ENCODE peak calls at places on chromosomes 13 and 19, in four cellular contexts. U is SK-N-SH, J is HepG2, Y is H1. V is an unnamed sample.

GRCh38 chr19:42596391-42597071 is 1.8 kb upstream of the CEACAM8 start:
- DNase-seq in U (peak), J (no peak), Y (peak), V (peak)

GRCh38 chr13:73273737-73274136 is 214.9 kb downstream of the KLF5 start:
- DNase-seq in Y (no peak), U (no peak), J (no peak), V (no peak)

GRCh38 chr19:57611113-57611512 is 2.9 kb upstream of the ZNF134 start:
- DNase-seq in U (no peak), Y (no peak), J (no peak), V (no peak)

GRCh38 chr13:110173247-110173818 is 133.6 kb downstream of the COL4A1 start:
- DNase-seq in U (no peak), J (no peak), Y (no peak), V (no peak)

GRCh38 chr13:28179974-28180373 is 41.6 kb downstream of the PAN3 start:
- DNase-seq in J (no peak), Y (no peak), U (no peak), V (no peak)

GRCh38 chr13:46388846-46389245 is 1.8 kb upstream of the RUBCNL start:
- DNase-seq in U (no peak), Y (no peak), J (no peak), V (no peak)

GRCh38 chr19:45103625-45104319 is 10.8 kb downstream of the PPP1R37 start:
- DNase-seq in U (no peak), Y (no peak), J (peak), V (no peak)

GRCh38 chr13:71378992-71379905 is 487.8 kb downstream of the DACH1 start:
- DNase-seq in Y (no peak), U (no peak), J (no peak), V (no peak)

GRCh38 chr13:31069808-31070544 is 91.7 kb downstream of the HSPH1 start:
- DNase-seq in J (no peak), Y (no peak), U (no peak), V (no peak)

GRCh38 chr13:106156468-106156867 is 379.0 kb downstream of the EFNB2 start:
- DNase-seq in Y (no peak), U (no peak), J (no peak), V (no peak)

GRCh38 chr19:50779504-50780457 is 9.5 kb downstream of the GPR32 start:
- DNase-seq in J (no peak), Y (no peak), U (no peak), V (no peak)

GRCh38 chr13:109712187-109712601 is 74.2 kb downstream of the IRS2 start:
- DNase-seq in U (no peak), J (no peak), Y (no peak), V (no peak)

GRCh38 chr13:78319101-78319627 is 284.2 kb downstream of the POU4F1 start:
- DNase-seq in J (peak), U (peak), Y (no peak), V (no peak)

GRCh38 chr19:33778089-33778791 is 18.4 kb upstream of the KCTD15 start:
- DNase-seq in U (peak), J (peak), Y (peak), V (peak)

GRCh38 chr13:60986301-60986700 is 429.3 kb downstream of the PCDH20 start:
- DNase-seq in U (no peak), Y (no peak), J (no peak), V (no peak)

GRCh38 chr13:60990032-60990733 is 425.5 kb downstream of the PCDH20 start:
- DNase-seq in J (peak), U (no peak), Y (peak), V (no peak)
- TF ChIP-seq TAF1 in J (no peak), U (no peak), Y (no peak), V (no peak)

DNA sequence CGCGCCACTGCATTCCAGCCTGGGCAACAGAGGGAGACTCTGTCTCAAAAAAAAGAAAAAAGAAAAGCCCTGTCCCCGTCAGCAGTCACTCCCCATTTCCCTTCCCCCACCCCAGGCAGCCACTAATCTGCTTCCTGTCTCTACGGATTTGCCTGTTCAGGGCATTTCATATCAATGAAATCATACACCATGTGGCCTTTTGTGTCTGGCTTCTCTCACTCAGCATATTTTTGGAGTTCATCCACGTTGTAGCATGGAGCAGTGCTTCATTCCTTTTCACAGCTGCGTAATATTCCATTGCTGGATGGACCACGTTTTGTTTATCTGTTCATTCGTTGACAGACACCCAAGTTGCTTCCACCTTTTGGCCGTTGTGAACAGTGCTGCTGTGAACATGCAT is 36.1 kb upstream of the KLF2 start:
- DNase-seq in Y (no peak), U (no peak), J (no peak), V (no peak)
- TF ChIP-seq TAF1 in Y (no peak), U (no peak), J (no peak), V (no peak)

GRCh38 chr13:34627499-34627898 is 314.6 kb upstream of the NBEA start:
- DNase-seq in Y (no peak), U (no peak), J (no peak), V (no peak)
- TF ChIP-seq TAF1 in Y (no peak), U (no peak), J (no peak), V (no peak)

GRCh38 chr13:114229486-114229885 is 5.2 kb upstream of the CDC16 start:
- DNase-seq in J (no peak), U (no peak), Y (no peak), V (no peak)
- TF ChIP-seq TAF1 in J (no peak), U (no peak), Y (no peak), V (no peak)

GRCh38 chr13:34155931-34156607 is 338.1 kb downstream of the RFC3 start:
- DNase-seq in J (no peak), Y (no peak), U (no peak), V (no peak)

GRCh38 chr13:34152996-34153395 is 335.0 kb downstream of the RFC3 start:
- DNase-seq in U (no peak), J (no peak), Y (no peak), V (no peak)

GRCh38 chr13:34153428-34154180 is 335.7 kb downstream of the RFC3 start:
- DNase-seq in J (no peak), Y (no peak), U (no peak), V (no peak)

GRCh38 chr13:34159946-34160345 is 342.0 kb downstream of the RFC3 start:
- DNase-seq in Y (no peak), U (no peak), J (no peak), V (no peak)

DNA sequence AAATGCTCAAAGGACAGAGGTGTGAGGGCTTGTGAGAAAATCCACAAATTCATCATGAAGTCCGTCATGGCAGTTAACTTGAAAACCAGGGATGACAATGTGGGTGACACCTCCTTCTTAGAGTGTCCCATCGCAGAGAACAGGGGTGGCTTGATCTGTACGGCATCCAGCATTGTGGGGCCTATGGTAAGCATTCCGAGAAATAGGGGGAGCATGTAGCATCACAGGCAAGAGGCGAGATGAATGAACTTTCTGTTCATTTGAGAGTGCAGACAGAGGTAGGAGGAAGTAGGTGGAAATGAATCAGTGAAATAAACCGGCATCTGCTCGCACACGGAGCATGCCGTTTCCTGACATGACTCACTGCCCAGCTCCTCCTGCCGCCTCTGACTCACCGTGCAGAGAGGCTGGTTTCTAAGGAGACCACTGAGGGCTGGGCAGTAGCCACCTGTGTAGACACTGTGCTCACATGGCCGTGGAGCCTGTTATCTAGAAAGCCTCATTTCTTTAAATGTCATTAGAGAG is 339.0 kb downstream of the RFC3 start:
- DNase-seq in Y (no peak), U (no peak), J (peak), V (peak)
- TF ChIP-seq TAF1 in Y (no peak), U (peak), J (no peak), V (no peak)

GRCh38 chr19:1417681-1418493 is 10.5 kb downstream of the DAZAP1 start:
- DNase-seq in J (no peak), Y (no peak), U (no peak), V (no peak)
- TF ChIP-seq TAF1 in J (no peak), Y (no peak), U (no peak), V (no peak)

DNA sequence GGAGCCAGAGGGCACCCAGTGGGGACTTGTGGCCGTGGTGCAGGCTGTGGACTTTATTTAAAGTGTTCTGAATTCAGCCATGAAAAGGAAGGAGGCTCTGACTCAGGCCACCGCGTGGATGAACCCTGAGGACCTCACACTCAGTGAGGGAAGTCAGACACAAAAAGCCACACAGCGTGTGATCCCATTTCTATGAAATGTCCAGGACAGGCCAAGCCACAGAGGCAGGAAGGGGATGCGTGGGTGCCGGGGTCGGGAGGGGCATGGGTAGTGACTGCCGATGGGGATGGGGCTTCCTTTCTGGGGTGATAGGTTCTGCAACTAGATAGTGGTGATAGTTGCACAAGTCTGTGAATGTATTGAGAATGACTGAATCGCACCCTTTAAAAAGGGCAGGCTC is 8.7 kb upstream of the ZBTB7A start:
- DNase-seq in U (no peak), J (no peak), Y (no peak), V (no peak)
- TF ChIP-seq TAF1 in U (no peak), J (no peak), Y (no peak), V (no peak)

GRCh38 chr19:53898680-53899341 is 10.3 kb upstream of the CACNG7 start:
- DNase-seq in J (no peak), U (peak), Y (peak), V (no peak)

GRCh38 chr19:53898166-53898565 is 10.9 kb upstream of the CACNG7 start:
- DNase-seq in U (no peak), J (no peak), Y (no peak), V (no peak)

GRCh38 chr19:53894736-53895135 is 12.7 kb downstream of the PRKCG start:
- DNase-seq in U (no peak), Y (no peak), J (no peak), V (no peak)

GRCh38 chr19:53896682-53897081 is 12.4 kb upstream of the CACNG7 start:
- DNase-seq in J (no peak), Y (no peak), U (no peak), V (no peak)

DNA sequence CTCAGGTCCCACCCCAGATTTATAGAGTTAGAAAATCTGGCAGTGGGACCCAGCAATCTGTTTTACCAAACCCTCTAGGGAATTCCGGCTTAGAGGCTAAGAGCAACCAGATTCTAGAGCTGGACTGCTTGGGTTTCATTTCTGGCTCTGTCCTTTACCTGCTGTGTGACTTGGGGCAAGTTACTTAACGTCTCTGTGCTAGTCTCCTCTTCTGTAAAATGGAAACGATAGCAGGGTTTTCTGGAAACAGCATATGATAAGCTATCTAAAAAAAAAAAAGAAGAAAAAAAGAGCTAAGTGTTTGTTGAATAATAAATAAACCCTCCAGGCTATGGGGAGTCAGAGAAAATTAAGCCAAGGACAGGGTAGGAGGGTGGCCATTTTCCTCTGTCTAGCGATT is 11.6 kb upstream of the CACNG7 start:
- DNase-seq in U (no peak), J (no peak), Y (no peak), V (no peak)
- TF ChIP-seq TAF1 in U (no peak), J (no peak), Y (no peak), V (no peak)